ENCODE peak calls at places on chromosomes 11 and 22, in four cellular contexts. A, W, B and Y are unnamed samples.

GRCh38 chr11:10659339-10660216 is 34.0 kb downstream of the IRAG1 start:
- DNase-seq in A (no peak), W (no peak), B (peak), Y (peak)

GRCh38 chr11:132024587-132025295 is 654.3 kb downstream of the NTM start:
- DNase-seq in A (no peak), W (no peak), B (no peak), Y (no peak)

GRCh38 chr11:79437981-79438630 is 2.7 kb downstream of the TENM4 start:
- DNase-seq in A (no peak), W (no peak), B (no peak), Y (no peak)

GRCh38 chr11:35270342-35270741 is 131.4 kb downstream of the CD44 start:
- DNase-seq in A (no peak), W (no peak), B (no peak), Y (no peak)

GRCh38 chr11:82683029-82683428 is 50.6 kb downstream of the FAM181B start:
- DNase-seq in A (no peak), W (no peak), B (no peak), Y (no peak)

GRCh38 chr11:119560961-119561360 is 138.0 kb upstream of the THY1 start:
- DNase-seq in A (no peak), W (no peak), B (no peak), Y (no peak)

GRCh38 chr11:78583889-78584288 is 9.2 kb upstream of the NARS2 start:
- DNase-seq in A (no peak), W (no peak), B (no peak), Y (no peak)

GRCh38 chr11:7600205-7600775 is 73.0 kb downstream of the CYB5R2 start:
- DNase-seq in A (no peak), W (no peak), B (no peak), Y (peak)

GRCh38 chr22:32237021-32237420 is 18.1 kb downstream of the SLC5A4 start:
- DNase-seq in A (no peak), W (no peak), B (no peak), Y (no peak)

GRCh38 chr11:30454108-30454507 is 131.2 kb downstream of the ARL14EP start:
- DNase-seq in A (no peak), W (no peak), B (no peak), Y (no peak)

GRCh38 chr11:120302001-120302805 is 22.9 kb upstream of the TLCD5 start:
- DNase-seq in A (no peak), W (no peak), B (no peak), Y (peak)

GRCh38 chr11:17206448-17206847 is 1.3 kb downstream of the PIK3C2A start:
- DNase-seq in A (no peak), W (no peak), B (no peak), Y (no peak)

GRCh38 chr11:14118047-14118446 is 155.5 kb downstream of the SPON1 start:
- DNase-seq in A (no peak), W (no peak), B (no peak), Y (no peak)

GRCh38 chr11:1832181-1832988 is 2.4 kb upstream of the SYT8 start:
- DNase-seq in A (peak), W (peak), B (no peak), Y (peak)

GRCh38 chr11:108466405-108466804 is 924 bp downstream of the C11orf65 start:
- DNase-seq in A (no peak), W (peak), B (no peak), Y (peak)

GRCh38 chr11:132032555-132032954 is 662.1 kb downstream of the NTM start:
- DNase-seq in A (no peak), W (no peak), B (no peak), Y (no peak)

GRCh38 chr11:20031155-20032001 is 128.9 kb downstream of the DBX1 start:
- DNase-seq in A (no peak), W (no peak), B (no peak), Y (no peak)

GRCh38 chr11:30546334-30546733 is 39.8 kb downstream of the MPPED2 start:
- DNase-seq in A (no peak), W (no peak), B (no peak), Y (no peak)

GRCh38 chr11:44243086-44243485 is 66.9 kb downstream of the ALX4 start:
- DNase-seq in A (no peak), W (no peak), B (no peak), Y (no peak)

GRCh38 chr22:35407352-35407751 is 7.4 kb downstream of the MCM5 start:
- DNase-seq in A (no peak), W (no peak), B (no peak), Y (no peak)

GRCh38 chr11:33897761-33898403 is 6.0 kb upstream of the LMO2 start:
- DNase-seq in A (no peak), W (no peak), B (no peak), Y (no peak)

GRCh38 chr11:62242021-62242420 is at the start of gene SCGB1D2:
- DNase-seq in A (no peak), W (no peak), B (no peak), Y (no peak)

GRCh38 chr11:117584056-117584830 is 212.8 kb downstream of the DSCAML1 start:
- DNase-seq in A (no peak), W (no peak), B (no peak), Y (no peak)

GRCh38 chr11:69580529-69580928 is 60.4 kb upstream of the CCND1 start:
- DNase-seq in A (no peak), W (no peak), B (no peak), Y (no peak)

GRCh38 chr11:4094348-4095291 is at the start of gene RRM1:
- DNase-seq in A (peak), W (peak), B (peak), Y (peak)

GRCh38 chr11:2415601-2416380 is 15.2 kb downstream of the TSSC4 start:
- DNase-seq in A (no peak), W (no peak), B (no peak), Y (no peak)

GRCh38 chr22:46070215-46070721 is 80.1 kb upstream of the PPARA start:
- DNase-seq in A (no peak), W (no peak), B (no peak), Y (peak)

GRCh38 chr11:2249191-2249916 is 21.0 kb downstream of the ASCL2 start:
- DNase-seq in A (no peak), W (no peak), B (no peak), Y (no peak)

GRCh38 chr22:45477366-45478107 is 25.1 kb upstream of the FBLN1 start:
- DNase-seq in A (no peak), W (no peak), B (no peak), Y (no peak)

GRCh38 chr22:38657248-38657909 is 941 bp downstream of the CBY1 start:
- DNase-seq in A (peak), W (peak), B (no peak), Y (peak)

GRCh38 chr11:35088676-35089075 is 50.3 kb upstream of the CD44 start:
- DNase-seq in A (no peak), W (no peak), B (no peak), Y (no peak)

GRCh38 chr22:19745155-19746133 is 15.1 kb upstream of the TBX1 start:
- DNase-seq in A (no peak), W (no peak), B (no peak), Y (no peak)

GRCh38 chr11:46071091-46071490 is 50.2 kb downstream of the PHF21A start:
- DNase-seq in A (no peak), W (no peak), B (no peak), Y (no peak)

GRCh38 chr11:46069595-46069994 is 51.7 kb downstream of the PHF21A start:
- DNase-seq in A (no peak), W (no peak), B (no peak), Y (no peak)

GRCh38 chr11:46075168-46075567 is 46.1 kb downstream of the PHF21A start:
- DNase-seq in A (no peak), W (no peak), B (no peak), Y (no peak)

GRCh38 chr11:46073632-46074031 is 47.6 kb downstream of the PHF21A start:
- DNase-seq in A (no peak), W (no peak), B (no peak), Y (no peak)

GRCh38 chr11:46072172-46072964 is 48.9 kb downstream of the PHF21A start:
- DNase-seq in A (no peak), W (no peak), B (no peak), Y (no peak)
- H3K27ac ChIP-seq in A (no peak), W (no peak), B (no peak), Y (no peak)

GRCh38 chr11:356610-357009 is 12.7 kb upstream of the B4GALNT4 start:
- DNase-seq in A (no peak), W (no peak), B (no peak), Y (no peak)

GRCh38 chr11:360326-361280 is 8.7 kb upstream of the B4GALNT4 start:
- DNase-seq in A (no peak), W (no peak), B (no peak), Y (no peak)

GRCh38 chr11:358129-358805 is 11.0 kb upstream of the B4GALNT4 start:
- DNase-seq in A (no peak), W (no peak), B (no peak), Y (no peak)

GRCh38 chr11:357582-357981 is 11.7 kb upstream of the B4GALNT4 start:
- DNase-seq in A (no peak), W (no peak), B (no peak), Y (no peak)

DNA sequence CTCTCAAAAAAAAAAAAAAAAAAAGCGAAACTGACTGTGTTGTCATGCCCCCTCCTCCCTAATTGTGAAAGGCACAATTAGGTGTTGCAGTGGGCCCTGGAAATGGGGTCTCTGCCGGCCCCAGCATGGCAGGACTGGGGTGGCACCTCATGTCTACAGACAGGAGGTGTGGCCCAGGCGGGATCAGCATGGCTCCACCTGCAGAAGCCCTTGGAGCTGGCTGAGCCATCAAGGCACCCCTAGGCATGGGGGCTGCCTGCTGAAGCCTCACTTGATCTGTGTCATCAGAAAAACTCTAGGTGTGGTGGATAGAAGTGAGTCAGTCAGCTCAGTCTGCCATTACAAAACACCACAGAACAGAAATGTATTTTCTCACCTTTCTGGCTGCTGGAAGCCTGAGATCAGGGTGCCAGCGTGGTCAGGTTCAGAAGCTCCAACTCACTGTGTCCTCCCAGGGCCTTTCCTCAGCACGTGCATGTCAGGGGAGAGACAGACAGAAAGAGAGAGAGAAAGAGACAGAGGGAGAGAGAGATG is 10.1 kb upstream of the B4GALNT4 start:
- DNase-seq in A (no peak), W (no peak), B (no peak), Y (no peak)
- H3K27ac ChIP-seq in A (no peak), W (no peak), B (no peak), Y (no peak)

GRCh38 chr11:70872950-70873735 is 379.2 kb downstream of the SHANK2 start:
- DNase-seq in A (no peak), W (no peak), B (no peak), Y (no peak)

GRCh38 chr11:70868341-70868885 is 384.0 kb downstream of the SHANK2 start:
- DNase-seq in A (no peak), W (no peak), B (no peak), Y (no peak)

GRCh38 chr11:70873736-70874412 is 378.5 kb downstream of the SHANK2 start:
- DNase-seq in A (no peak), W (no peak), B (no peak), Y (no peak)

GRCh38 chr11:70871881-70872280 is 380.5 kb downstream of the SHANK2 start:
- DNase-seq in A (no peak), W (no peak), B (no peak), Y (peak)

DNA sequence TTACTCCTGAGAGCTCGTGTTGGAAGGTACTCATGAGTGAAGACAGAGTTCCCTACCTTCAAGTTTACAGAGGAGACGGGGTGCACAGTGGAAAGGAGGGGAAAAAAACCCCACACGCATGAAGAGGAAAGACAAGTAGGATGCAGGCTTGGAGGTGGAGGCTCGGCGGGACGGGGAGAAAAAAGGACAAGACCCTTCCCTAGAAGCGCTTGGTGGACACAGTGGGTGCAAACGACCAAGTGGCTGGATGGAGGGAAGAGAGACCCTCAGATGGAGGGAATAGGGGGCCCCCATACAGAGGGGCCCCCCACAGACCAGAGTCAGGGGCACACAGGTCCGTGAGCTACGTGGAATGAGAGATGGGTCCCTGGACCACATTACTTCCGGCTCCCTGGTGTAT is 380.1 kb downstream of the SHANK2 start:
- DNase-seq in A (no peak), W (no peak), B (no peak), Y (no peak)
- H3K27ac ChIP-seq in A (no peak), W (no peak), B (no peak), Y (no peak)

DNA sequence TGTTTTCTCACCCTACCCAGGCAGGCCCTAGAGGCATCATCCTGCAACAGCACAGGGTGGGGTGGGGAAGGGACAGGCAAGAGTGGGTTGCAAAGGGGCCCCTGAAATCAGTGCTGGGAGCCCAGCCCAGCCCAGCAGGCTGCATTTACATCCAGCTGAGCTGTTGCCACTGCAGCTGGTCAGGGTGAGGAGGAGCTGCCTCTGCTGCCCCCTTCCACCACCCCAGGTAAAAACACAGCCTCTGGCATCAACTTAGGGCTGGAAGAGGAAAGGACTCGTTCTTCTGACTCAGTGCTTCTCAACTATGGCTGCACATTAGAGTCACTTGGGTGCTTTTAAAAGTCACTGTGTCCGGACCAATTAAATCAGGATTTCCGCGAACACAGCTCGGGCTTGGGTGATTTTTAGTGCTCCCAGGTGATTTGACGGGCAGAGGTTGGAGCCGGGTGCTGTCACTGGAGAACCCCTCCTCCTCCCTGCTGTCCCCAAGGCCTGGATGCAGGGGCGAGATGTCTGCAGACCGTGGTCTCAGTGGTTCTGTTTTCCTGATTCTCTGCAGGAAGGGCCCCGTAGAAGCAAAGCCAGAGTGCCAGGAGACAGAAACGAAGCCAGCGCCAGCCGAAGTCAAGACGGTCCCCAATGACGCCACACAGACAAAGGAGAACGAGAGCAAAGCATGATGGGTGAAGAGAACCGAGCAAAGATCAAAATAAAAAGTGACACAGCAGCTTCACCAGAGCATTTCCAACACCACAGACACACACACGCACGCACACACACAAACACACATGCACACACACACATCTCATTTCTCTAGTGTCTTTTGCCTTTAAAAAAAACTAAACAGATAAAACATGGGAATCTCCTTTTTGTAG is 39.4 kb upstream of the TTC12 start:
- DNase-seq in A (no peak), W (no peak), B (no peak), Y (no peak)
- H3K27ac ChIP-seq in A (no peak), W (no peak), B (no peak), Y (no peak)

GRCh38 chr22:26529345-26529744 is 17.1 kb upstream of the TFIP11 start:
- DNase-seq in A (no peak), W (no peak), B (no peak), Y (no peak)
- H3K27ac ChIP-seq in A (no peak), W (no peak), B (peak), Y (no peak)